ENCODE peak calls at places on chromosomes 6 and 20, in six cellular contexts. G, C, X, K, Q and E are unnamed samples. For H3K4me1, the result is how much of the 10 kb centered on the place peaks cover.

GRCh38 chr6:104957301-104958177 is 632 bp downstream of the LIN28B start:
- DNase-seq in G (no peak), C (no peak), X (no peak), K (no peak), Q (peak), E (no peak)

GRCh38 chr20:34938466-34939163 is 17.0 kb downstream of the GSS start:
- DNase-seq in G (peak), C (peak), X (peak), K (no peak), Q (no peak), E (peak)

GRCh38 chr6:29680904-29681303 is at the start of gene ZFP57:
- DNase-seq in G (no peak), C (no peak), X (no peak), K (no peak), Q (no peak), E (no peak)

GRCh38 chr6:48315051-48315719 is 204.2 kb upstream of the PTCHD4 start:
- DNase-seq in G (no peak), C (no peak), X (no peak), K (no peak), Q (no peak), E (no peak)

GRCh38 chr6:151372164-151372563 is 19.2 kb downstream of the ZBTB2 start:
- DNase-seq in G (no peak), C (no peak), X (no peak), K (no peak), Q (no peak), E (no peak)

GRCh38 chr6:87791029-87791428 is 89.0 kb upstream of the AKIRIN2 start:
- DNase-seq in G (no peak), C (no peak), X (no peak), K (no peak), Q (no peak), E (no peak)

GRCh38 chr20:3846740-3847418 is at the start of gene MAVS:
- DNase-seq in G (peak), C (peak), X (peak), K (peak), Q (peak), E (peak)

GRCh38 chr20:61649105-61649878 is 397.2 kb downstream of the CDH4 start:
- DNase-seq in G (no peak), C (no peak), X (no peak), K (no peak), Q (no peak), E (no peak)

GRCh38 chr6:10441004-10441654 is 26.3 kb upstream of the TFAP2A start:
- DNase-seq in G (no peak), C (no peak), X (no peak), K (no peak), Q (peak), E (no peak)

GRCh38 chr6:99604161-99605073 is 2.2 kb upstream of the PRDM13 start:
- DNase-seq in G (no peak), C (no peak), X (no peak), K (no peak), Q (no peak), E (no peak)

GRCh38 chr20:38001981-38002380 is 31.3 kb downstream of the TTI1 start:
- DNase-seq in G (no peak), C (peak), X (no peak), K (no peak), Q (no peak), E (no peak)

GRCh38 chr6:99348823-99349619 is 453 bp downstream of the FAXC start:
- DNase-seq in G (no peak), C (no peak), X (no peak), K (peak), Q (no peak), E (peak)

GRCh38 chr6:132400641-132401119 is 595 bp downstream of the MOXD1 start:
- DNase-seq in G (no peak), C (peak), X (no peak), K (no peak), Q (no peak), E (no peak)

GRCh38 chr6:134249412-134249758 is 68.5 kb downstream of the SGK1 start:
- DNase-seq in G (no peak), C (no peak), X (no peak), K (no peak), Q (no peak), E (no peak)

GRCh38 chr20:56429496-56429895 is 17.4 kb downstream of the CASS4 start:
- DNase-seq in G (no peak), C (no peak), X (no peak), K (no peak), Q (no peak), E (no peak)

GRCh38 chr20:32067234-32067821 is 15.3 kb downstream of the HCK start:
- DNase-seq in G (no peak), C (no peak), X (no peak), K (no peak), Q (no peak), E (no peak)

GRCh38 chr6:46655803-46656202 is 3.0 kb downstream of the SLC25A27 start:
- DNase-seq in G (no peak), C (no peak), X (no peak), K (peak), Q (peak), E (no peak)

GRCh38 chr6:154606860-154607259 is 96.4 kb upstream of the CNKSR3 start:
- DNase-seq in G (no peak), C (no peak), X (no peak), K (no peak), Q (no peak), E (no peak)

GRCh38 chr20:34948030-34948429 is 7.6 kb downstream of the GSS start:
- DNase-seq in G (no peak), C (no peak), X (no peak), K (no peak), Q (no peak), E (no peak)

GRCh38 chr6:46688117-46688965 is 656 bp downstream of the TDRD6 start:
- DNase-seq in G (no peak), C (peak), X (no peak), K (peak), Q (no peak), E (no peak)

GRCh38 chr20:57043091-57043490 is 223.3 kb downstream of the BMP7 start:
- DNase-seq in G (no peak), C (no peak), X (no peak), K (no peak), Q (no peak), E (no peak)

GRCh38 chr6:139378882-139379341 is 4.5 kb upstream of the CITED2 start:
- DNase-seq in G (no peak), C (no peak), X (no peak), K (no peak), Q (peak), E (no peak)

GRCh38 chr6:169807219-169807618 is 55.8 kb downstream of the ERMARD start:
- DNase-seq in G (no peak), C (no peak), X (no peak), K (no peak), Q (no peak), E (no peak)

GRCh38 chr20:625360-625932 is 15.3 kb upstream of the TCF15 start:
- DNase-seq in G (no peak), C (no peak), X (no peak), K (no peak), Q (no peak), E (no peak)

GRCh38 chr20:58538752-58539151 is 23.6 kb upstream of the APCDD1L start:
- DNase-seq in G (no peak), C (no peak), X (no peak), K (no peak), Q (no peak), E (peak)

GRCh38 chr20:9744551-9744950 is 94.3 kb downstream of the PAK5 start:
- DNase-seq in G (no peak), C (no peak), X (no peak), K (no peak), Q (no peak), E (no peak)

GRCh38 chr20:3738109-3739053 is 5.9 kb downstream of the HSPA12B start:
- DNase-seq in G (no peak), C (no peak), X (no peak), K (no peak), Q (peak), E (no peak)

DNA sequence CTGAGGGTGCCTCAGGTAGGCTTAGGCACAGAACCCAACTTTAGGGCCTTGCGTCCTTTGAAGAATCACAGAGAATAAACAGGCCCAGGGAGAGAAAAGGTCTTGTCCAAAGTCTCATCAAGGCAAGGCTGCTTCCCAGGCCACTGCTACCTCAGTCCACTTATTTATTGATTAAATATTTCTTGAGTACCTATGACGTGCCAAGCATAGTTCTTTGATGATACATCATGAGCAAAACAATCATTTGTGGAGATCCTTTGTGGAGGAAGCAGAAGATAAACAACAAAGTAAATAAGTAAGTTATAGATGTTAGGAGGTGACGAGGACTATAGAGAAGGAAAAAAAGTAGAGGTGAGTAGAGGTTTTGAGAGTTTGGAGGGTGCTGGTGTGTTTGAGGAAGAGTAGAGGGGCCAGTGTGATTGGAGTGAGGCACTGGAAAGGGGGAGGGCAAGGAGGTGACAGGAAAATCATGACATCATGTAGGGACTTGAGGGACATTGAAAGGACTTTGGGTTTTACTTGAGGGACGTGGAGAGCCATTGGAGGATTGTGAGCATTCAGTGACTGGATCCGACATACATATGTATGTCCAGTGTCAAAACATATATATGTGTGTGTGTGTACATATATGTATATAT is 14.1 kb upstream of the CHMP4B start:
- DNase-seq in G (no peak), C (no peak), X (no peak), K (no peak), Q (peak), E (no peak)
- TF ChIP-seq EP300 in G (no peak), C (no peak), X (no peak), K (no peak), Q (peak), E (no peak)

DNA sequence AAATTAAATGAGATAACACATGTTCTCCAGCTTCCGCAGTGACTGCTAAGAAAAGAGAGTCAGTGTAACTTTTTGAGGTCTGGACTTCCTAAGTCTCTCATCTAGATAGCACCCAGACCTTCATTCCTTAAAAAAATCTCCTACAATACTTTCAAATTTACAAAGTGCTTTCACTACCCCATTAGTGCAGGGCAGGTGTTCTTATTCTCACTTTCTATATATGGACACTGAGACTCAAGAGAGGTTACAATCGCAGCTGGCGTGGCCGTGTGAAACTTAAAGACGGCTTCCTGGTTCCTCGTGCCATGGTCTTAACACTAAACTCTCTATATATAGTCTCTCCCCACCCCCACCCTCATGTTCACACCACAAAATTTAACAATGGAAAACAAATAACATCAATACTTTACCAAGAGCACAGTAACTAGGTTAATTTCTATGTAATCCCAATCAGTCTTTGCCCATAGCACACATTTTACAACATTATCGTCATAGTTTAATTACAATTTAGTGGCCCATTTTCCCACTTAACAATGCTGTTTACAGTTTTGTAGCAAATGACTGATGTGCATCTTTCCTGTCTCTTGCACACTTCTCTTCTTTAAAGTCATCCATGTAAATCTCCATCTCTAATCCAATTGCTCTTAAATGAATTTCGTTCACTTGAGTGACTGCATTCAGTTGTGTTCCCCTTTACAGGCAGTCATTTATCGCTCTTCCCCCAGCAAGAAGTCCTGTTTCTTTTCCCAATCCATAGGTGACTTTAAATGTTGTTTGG is 78.8 kb upstream of the ARID1B start:
- DNase-seq in G (no peak), C (no peak), X (peak), K (no peak), Q (no peak), E (no peak)
- H3K4me3 ChIP-seq in G (no peak), C (no peak), X (no peak), K (no peak), Q (no peak), E (no peak)

GRCh38 chr20:41149679-41150131 is 12.4 kb downstream of the PLCG1 start:
- DNase-seq in G (no peak), C (no peak), X (peak), K (no peak), Q (peak), E (no peak)
- H3K4me1 ChIP-seq in G (under half), C (under half), X (half or more), K (under half), Q (half or more), E (under half)

GRCh38 chr6:153096031-153096430 is 35.1 kb downstream of the RGS17 start:
- DNase-seq in G (no peak), C (no peak), X (no peak), K (no peak), Q (no peak), E (no peak)
- TF ChIP-seq EP300 in G (no peak), C (no peak), X (no peak), K (no peak), Q (no peak), E (no peak)

GRCh38 chr20:36548006-36548315 is 6.6 kb downstream of the MYL9 start:
- DNase-seq in G (no peak), C (peak), X (no peak), K (peak), Q (peak), E (peak)
- H3K4me3 ChIP-seq in G (no peak), C (no peak), X (no peak), K (no peak), Q (no peak), E (no peak)

GRCh38 chr20:39210331-39211074 is 248.4 kb downstream of the DHX35 start:
- DNase-seq in G (peak), C (no peak), X (peak), K (no peak), Q (no peak), E (no peak)
- H3K4me1 ChIP-seq in G (under half), C (under half), X (under half), K (under half), Q (under half), E (under half)

DNA sequence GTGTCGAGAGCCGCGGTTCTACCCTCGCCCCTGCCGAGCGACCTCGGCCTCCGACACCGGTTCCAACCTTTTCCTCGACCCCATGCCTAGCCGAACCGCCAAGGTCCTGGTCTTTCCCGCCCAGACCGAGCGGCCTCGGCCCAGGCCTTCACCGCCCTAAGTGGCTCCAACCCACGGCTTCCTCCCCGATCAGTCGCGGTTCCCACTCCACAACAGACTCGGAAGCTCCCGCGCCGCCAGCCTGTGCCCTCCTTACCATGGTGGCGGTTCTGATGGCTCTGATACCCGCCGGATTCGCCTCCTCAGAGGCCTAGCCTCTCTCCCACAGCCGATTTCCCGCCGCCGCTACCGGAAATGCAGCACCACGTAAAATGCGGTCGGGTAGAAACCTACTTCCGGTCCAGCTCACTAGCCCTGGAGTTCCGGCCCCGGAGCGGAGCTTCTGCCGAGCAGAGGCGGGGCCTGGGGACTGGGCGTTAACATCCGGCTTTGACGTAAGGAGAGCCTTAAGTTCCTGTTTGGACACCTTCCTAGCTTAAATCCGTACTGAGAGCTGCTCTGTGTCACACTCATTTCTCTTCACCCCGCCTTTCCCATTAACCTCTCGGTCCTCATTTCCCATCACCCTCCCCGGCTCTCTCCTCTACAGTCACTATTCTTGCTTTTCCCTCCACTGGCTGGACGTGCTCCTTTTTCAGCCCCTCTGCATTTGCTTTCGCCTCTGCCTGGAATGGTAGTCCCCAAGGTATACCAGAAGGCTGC is at the start of gene SNRPB:
- DNase-seq in G (peak), C (peak), X (peak), K (peak), Q (peak), E (peak)
- TF ChIP-seq EP300 in G (no peak), C (no peak), X (no peak), K (peak), Q (peak), E (peak)

DNA sequence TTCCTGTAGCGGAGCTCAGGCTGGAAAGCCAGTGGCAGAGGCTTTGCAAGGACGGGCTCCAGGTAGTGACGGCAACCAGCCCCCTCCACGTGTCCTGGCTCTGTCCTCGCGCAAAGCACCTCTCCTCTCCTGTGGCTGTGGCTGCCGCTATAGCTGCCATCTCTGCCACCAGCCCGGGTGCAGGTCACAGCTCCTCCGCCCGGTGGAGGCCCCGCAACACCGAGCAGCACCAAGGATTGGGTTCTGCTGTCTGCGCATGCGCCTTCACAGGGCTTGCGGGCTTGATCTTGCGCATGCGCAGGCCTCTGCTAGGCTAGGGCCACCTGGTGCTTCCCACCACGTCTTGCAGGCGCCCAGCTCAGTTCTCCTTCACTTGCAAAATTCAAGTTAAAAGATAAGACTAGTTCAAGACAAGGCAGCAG is 625.4 kb downstream of the QKI start:
- DNase-seq in G (peak), C (peak), X (peak), K (no peak), Q (no peak), E (peak)
- H3K4me3 ChIP-seq in G (no peak), C (no peak), X (no peak), K (no peak), Q (no peak), E (peak)